ENCODE peak calls at places on chromosomes 11 and 22, in nine cellular contexts. P is stomach, H is mesenchymal stem cell, Y is cardiac muscle cell, G is psoas muscle, B is fibroblast of lung, K is upper lobe of left lung, E is GM12878, Q is BJ. U is an unnamed sample. For H3K36me3, the result is how much of the 10 kb centered on the place peaks cover.

GRCh38 chr22:29877620-29878019 is 5.4 kb upstream of the MTMR3 start:
- DNase-seq in P (no peak), H (no peak), Y (no peak), G (no peak), B (no peak), K (no peak), E (no peak), Q (no peak), U (no peak)

GRCh38 chr11:21911046-21911445 is 281.8 kb upstream of the ANO5 start:
- DNase-seq in P (no peak), H (no peak), Y (no peak), G (no peak), B (no peak), K (no peak), E (no peak), Q (no peak), U (no peak)

GRCh38 chr11:84144531-84144930 is 858.4 kb upstream of the CCDC90B start:
- DNase-seq in P (no peak), H (no peak), Y (no peak), G (no peak), B (no peak), K (no peak), E (no peak), Q (no peak), U (no peak)

GRCh38 chr11:96105197-96105895 is 181.4 kb upstream of the MTMR2 start:
- DNase-seq in P (no peak), H (peak), Y (no peak), G (no peak), B (no peak), K (no peak), E (no peak), Q (no peak), U (no peak)

GRCh38 chr11:74689666-74690065 is 41.6 kb downstream of the CHRDL2 start:
- DNase-seq in P (no peak), H (no peak), Y (no peak), G (no peak), B (peak), K (no peak), E (no peak), Q (no peak), U (peak)

GRCh38 chr11:74678591-74679512 is 52.4 kb downstream of the CHRDL2 start:
- DNase-seq in P (peak), H (no peak), Y (no peak), G (no peak), B (no peak), K (peak), E (no peak), Q (no peak), U (no peak)

GRCh38 chr11:794013-794765 is 3.9 kb downstream of the SLC25A22 start:
- DNase-seq in P (no peak), H (no peak), Y (no peak), G (peak), B (no peak), K (no peak), E (no peak), Q (no peak), U (no peak)

GRCh38 chr11:100574894-100575769 is 112.0 kb upstream of the ARHGAP42 start:
- DNase-seq in P (no peak), H (peak), Y (peak), G (no peak), B (peak), K (no peak), E (no peak), Q (no peak), U (no peak)

GRCh38 chr22:19730662-19731360 is 7.5 kb downstream of the GP1BB start:
- DNase-seq in P (peak), H (peak), Y (peak), G (peak), B (peak), K (peak), E (no peak), Q (peak), U (peak)

GRCh38 chr11:106446961-106447360 is 369.5 kb downstream of the AASDHPPT start:
- DNase-seq in P (no peak), H (peak), Y (no peak), G (no peak), B (no peak), K (no peak), E (no peak), Q (no peak), U (no peak)

GRCh38 chr11:76217653-76218160 is 11.4 kb upstream of the WNT11 start:
- DNase-seq in P (no peak), H (no peak), Y (no peak), G (peak), B (no peak), K (no peak), E (no peak), Q (no peak), U (no peak)

GRCh38 chr11:26551186-26551801 is 20.8 kb downstream of the MUC15 start:
- DNase-seq in P (no peak), H (peak), Y (no peak), G (no peak), B (peak), K (no peak), E (no peak), Q (no peak), U (no peak)

GRCh38 chr11:58675344-58676155 is 53.1 kb downstream of the CNTF start:
- DNase-seq in P (peak), H (peak), Y (peak), G (peak), B (peak), K (peak), E (no peak), Q (no peak), U (peak)

GRCh38 chr11:123543796-123544195 is 110.6 kb downstream of the SCN3B start:
- DNase-seq in P (no peak), H (peak), Y (no peak), G (no peak), B (peak), K (no peak), E (no peak), Q (peak), U (no peak)

GRCh38 chr22:48503876-48504275 is 1323.8 kb downstream of the BRD1 start:
- DNase-seq in P (no peak), H (no peak), Y (no peak), G (peak), B (no peak), K (no peak), E (no peak), Q (no peak), U (no peak)

GRCh38 chr11:85661972-85662664 is 2.8 kb downstream of the CREBZF start:
- DNase-seq in P (no peak), H (no peak), Y (no peak), G (no peak), B (peak), K (no peak), E (no peak), Q (no peak), U (no peak)

DNA sequence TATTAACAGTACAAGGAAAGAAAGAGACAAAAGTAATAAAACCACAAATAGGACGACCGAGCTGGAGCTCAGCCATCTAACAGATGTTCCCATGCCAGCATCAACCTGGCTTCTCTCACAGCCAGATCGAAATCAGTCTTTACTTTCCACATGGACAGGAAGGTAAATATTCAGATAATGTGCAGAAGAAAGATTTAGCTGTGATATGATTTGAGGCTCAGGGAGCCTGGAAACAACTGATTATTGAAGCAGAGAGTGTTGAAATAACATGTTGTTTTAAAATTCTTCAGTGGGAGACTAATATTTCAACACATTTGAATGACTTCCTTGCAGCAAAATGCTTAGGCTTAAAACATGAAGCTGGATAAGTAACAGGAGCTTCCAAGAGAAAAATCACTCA is 546.8 kb downstream of the ETS1 start:
- DNase-seq in P (no peak), H (peak), Y (no peak), G (no peak), B (peak), K (no peak), E (no peak), Q (no peak), U (no peak)
- H3K36me3 ChIP-seq in P (under half), H (under half), Y (under half), G (under half), B (under half), K (under half), E (under half), Q (under half), U (under half)

DNA sequence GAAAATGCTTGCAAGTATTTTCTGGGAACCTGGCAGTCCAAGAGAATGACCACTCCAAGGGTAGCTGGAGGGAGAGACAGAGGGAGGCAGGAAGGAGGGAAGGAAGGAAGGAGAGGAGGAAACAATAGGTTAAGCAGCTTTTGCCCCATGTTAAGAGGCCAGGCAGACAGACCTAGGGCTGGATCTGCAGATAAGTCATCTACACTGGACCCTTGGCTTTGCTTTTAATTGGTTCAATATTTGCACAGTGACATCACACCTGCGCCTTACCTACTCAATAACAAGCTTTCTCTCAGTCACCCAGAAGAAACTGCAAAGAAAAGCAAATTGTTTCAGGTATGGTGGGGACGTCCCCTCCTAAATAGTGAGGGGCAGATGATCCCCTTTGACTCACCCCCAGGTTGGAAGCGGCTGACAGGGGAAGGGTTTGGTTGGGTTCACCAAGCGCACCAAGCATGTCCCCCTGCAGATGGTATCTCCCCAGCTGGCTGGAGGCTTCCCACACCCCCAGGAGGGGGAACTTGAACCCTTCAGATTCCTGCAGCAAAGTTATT is 24.3 kb downstream of the MYH9 start:
- DNase-seq in P (peak), H (no peak), Y (no peak), G (no peak), B (no peak), K (no peak), E (no peak), Q (no peak), U (no peak)
- H3K36me3 ChIP-seq in P (under half), H (under half), Y (under half), G (under half), B (under half), K (under half), E (under half), Q (under half), U (half or more)

GRCh38 chr22:23801238-23801821 is 14.6 kb downstream of the SMARCB1 start:
- DNase-seq in P (no peak), H (no peak), Y (no peak), G (no peak), B (no peak), K (no peak), E (no peak), Q (no peak), U (no peak)

GRCh38 chr22:23796461-23796860 is 9.7 kb downstream of the SMARCB1 start:
- DNase-seq in P (no peak), H (no peak), Y (no peak), G (no peak), B (peak), K (no peak), E (no peak), Q (no peak), U (no peak)

GRCh38 chr22:23803001-23803819 is 16.4 kb downstream of the SMARCB1 start:
- DNase-seq in P (no peak), H (no peak), Y (no peak), G (no peak), B (no peak), K (no peak), E (no peak), Q (no peak), U (no peak)

GRCh38 chr22:23801886-23802377 is 15.2 kb downstream of the SMARCB1 start:
- DNase-seq in P (no peak), H (no peak), Y (no peak), G (no peak), B (no peak), K (no peak), E (no peak), Q (no peak), U (no peak)

DNA sequence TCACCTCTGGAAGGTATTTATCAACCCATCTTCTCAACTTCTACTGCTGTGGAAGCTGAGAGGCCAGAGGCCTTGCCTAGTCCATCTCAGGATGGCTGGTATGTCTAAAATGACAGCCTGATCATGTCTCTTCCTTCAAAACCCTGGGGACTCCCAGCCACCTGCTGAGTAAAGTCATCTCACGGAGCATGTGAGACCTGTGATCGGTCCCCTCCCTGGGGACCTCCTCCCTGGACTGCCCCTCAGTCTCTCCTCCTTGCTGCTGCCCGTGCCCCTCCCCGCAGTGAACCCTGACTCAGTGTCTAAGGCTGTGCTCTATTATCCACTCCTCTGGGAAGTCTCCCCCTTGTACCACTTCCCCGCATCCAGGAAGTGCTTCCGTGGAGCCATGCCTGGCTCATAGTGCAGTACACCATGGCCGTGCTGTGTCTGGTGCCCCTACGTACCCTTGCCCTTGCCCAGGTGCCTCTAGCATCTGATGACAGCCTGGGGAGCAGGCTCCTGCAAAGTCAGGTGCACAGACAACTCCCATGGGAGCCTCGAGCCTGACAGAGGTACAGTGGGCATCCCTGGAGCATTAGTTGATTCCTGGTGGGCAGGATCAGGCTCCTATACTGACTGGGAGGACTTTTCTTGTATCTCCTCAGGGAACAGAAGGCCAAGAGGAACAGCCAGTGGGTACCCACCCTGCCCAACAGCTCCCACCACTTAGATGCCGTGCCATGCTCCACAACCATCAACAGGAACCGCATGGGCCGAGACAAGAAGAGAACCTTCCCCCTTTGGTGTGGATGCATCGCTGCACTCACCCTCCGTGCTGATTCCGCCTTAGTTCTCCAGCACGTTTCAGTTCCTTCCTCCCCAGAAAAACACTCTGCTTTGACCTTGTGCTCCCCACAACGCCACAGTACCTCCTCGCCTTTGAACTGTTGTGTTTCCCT is 13.8 kb downstream of the SMARCB1 start:
- DNase-seq in P (no peak), H (no peak), Y (no peak), G (no peak), B (no peak), K (no peak), E (peak), Q (no peak), U (no peak)
- H3K36me3 ChIP-seq in P (half or more), H (half or more), Y (half or more), G (under half), B (under half), K (under half), E (under half), Q (under half), U (under half)

DNA sequence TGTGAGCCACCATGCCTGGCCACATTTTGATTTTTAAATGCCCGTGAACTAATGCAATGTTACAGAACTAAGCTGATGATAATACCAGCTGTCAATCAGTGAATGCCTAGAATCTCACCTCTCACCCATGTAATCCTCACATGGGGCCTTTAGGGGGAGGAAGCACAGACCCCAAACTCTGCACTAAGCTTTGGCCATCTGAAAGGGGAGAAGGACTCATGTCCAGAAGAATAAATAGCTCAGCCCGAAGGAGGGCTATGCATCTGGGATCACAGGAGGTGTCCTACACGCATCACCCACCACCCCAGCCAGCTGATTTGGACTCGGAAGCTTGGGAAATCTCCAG is 36.0 kb upstream of the YPEL1 start:
- DNase-seq in P (no peak), H (no peak), Y (no peak), G (no peak), B (no peak), K (peak), E (no peak), Q (no peak), U (no peak)
- H3K36me3 ChIP-seq in P (half or more), H (under half), Y (under half), G (under half), B (under half), K (under half), E (under half), Q (under half), U (under half)

GRCh38 chr11:13415201-13415600 is 47.8 kb downstream of the BTBD10 start:
- DNase-seq in P (no peak), H (no peak), Y (no peak), G (no peak), B (no peak), K (no peak), E (no peak), Q (no peak), U (no peak)
- H3K36me3 ChIP-seq in P (under half), H (under half), Y (under half), G (under half), B (under half), K (under half), E (under half), Q (under half), U (under half)

DNA sequence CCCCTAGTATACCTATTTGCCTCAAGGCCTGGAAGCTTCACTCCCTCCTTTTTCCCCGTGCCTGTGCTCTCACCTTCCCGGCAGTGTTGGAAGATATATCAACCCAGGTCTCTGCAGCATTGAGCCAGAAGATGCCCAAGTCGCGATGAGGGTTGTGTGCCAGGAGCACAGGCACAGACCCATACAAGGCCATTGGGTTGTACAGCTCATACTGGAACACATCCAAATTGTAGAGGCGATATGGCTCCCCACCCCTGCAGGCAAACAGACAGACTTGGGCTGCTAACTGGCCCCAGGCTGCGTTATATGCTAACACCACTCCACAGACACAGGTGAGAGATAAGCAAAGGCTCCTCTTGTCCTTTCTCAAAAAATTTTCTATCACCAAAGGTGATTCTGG is 10.7 kb upstream of the B3GAT3 start:
- DNase-seq in P (no peak), H (no peak), Y (no peak), G (no peak), B (no peak), K (no peak), E (no peak), Q (no peak), U (no peak)
- H3K36me3 ChIP-seq in P (half or more), H (half or more), Y (half or more), G (under half), B (under half), K (under half), E (under half), Q (half or more), U (half or more)

DNA sequence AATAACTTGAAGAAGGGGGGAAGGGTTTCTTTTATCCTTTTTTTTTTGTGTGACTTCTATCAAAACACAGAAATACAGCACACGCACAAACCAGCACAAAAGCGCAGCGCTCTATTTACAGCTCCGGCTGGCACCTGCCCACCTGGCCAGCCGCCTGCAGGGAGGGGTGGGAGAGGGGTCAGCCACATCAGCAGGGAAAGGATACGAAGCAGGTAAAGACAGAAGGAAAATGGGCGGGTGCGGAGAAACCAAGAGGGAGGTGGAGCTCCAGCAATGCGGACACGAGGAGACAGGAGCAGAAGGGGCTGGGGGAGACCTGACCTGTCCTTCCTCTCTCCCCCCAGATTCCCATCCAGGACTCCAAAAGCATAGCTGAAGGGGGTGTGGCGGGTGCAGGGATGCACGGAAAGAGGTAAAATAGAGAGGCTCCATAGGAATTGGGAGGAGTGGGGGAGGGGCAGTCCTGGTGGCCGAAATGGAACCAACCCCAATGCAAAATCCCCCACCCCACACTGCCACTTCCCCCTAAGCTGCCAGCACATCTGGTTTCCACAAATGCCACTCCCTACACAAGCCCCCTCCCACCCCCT is 14.1 kb downstream of the CXCR5 start:
- DNase-seq in P (no peak), H (no peak), Y (no peak), G (no peak), B (no peak), K (no peak), E (no peak), Q (no peak), U (no peak)
- H3K36me3 ChIP-seq in P (under half), H (half or more), Y (under half), G (under half), B (under half), K (under half), E (under half), Q (under half), U (under half)

GRCh38 chr11:34140149-34140548 is 34.7 kb downstream of the NAT10 start:
- DNase-seq in P (no peak), H (no peak), Y (no peak), G (no peak), B (no peak), K (no peak), E (no peak), Q (no peak), U (no peak)
- H3K36me3 ChIP-seq in P (half or more), H (half or more), Y (half or more), G (under half), B (under half), K (under half), E (half or more), Q (under half), U (half or more)

DNA sequence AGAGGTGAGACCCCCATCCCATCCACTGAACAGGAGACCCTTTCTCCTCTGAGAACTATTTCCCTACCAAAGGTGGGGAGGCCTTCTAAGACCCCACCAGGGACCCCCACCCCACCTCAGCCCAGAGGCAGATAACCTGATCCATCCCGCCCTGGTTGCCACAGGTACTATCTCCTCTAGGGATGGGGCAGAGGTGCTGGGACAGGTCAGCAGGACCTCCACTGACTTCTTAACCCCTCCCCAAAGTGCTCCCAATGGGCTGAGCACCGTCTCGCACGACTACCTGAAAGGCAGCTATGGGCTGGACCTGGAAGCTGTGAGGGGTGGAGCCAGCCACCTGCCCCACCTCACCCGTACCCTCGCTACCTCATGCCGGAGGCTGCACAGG is 4.3 kb downstream of the INPPL1 start:
- DNase-seq in P (peak), H (no peak), Y (no peak), G (no peak), B (no peak), K (peak), E (no peak), Q (no peak), U (no peak)
- H3K36me3 ChIP-seq in P (half or more), H (half or more), Y (under half), G (under half), B (half or more), K (under half), E (under half), Q (half or more), U (half or more)